ENCODE peak calls at places on chromosomes 5 and 9, in four cellular contexts. N is SK-N-SH, Z is K562, G is WTC11. K is an unnamed sample.

GRCh38 chr9:70079364-70080103 is 35.9 kb downstream of the MAMDC2 start:
- DNase-seq in N (no peak), Z (no peak), G (no peak), K (no peak)

GRCh38 chr5:50667079-50667652 is 729 bp downstream of the PARP8 start:
- DNase-seq in G (peak), Z (no peak), N (peak), K (no peak)

GRCh38 chr5:82881571-82882200 is 195.5 kb downstream of the TMEM167A start:
- DNase-seq in Z (no peak), G (no peak), N (no peak), K (no peak)

GRCh38 chr5:159021360-159022177 is 78.1 kb downstream of the EBF1 start:
- DNase-seq in G (no peak), Z (no peak), N (peak), K (no peak)

GRCh38 chr5:113989278-113989912 is 372.5 kb upstream of the KCNN2 start:
- DNase-seq in N (no peak), G (no peak), Z (no peak), K (no peak)

GRCh38 chr5:43123887-43124286 is 3.2 kb downstream of the ZNF131 start:
- DNase-seq in G (no peak), N (no peak), Z (no peak), K (no peak)

GRCh38 chr5:78102498-78102897 is 192.0 kb downstream of the AP3B1 start:
- DNase-seq in Z (no peak), G (no peak), N (no peak), K (no peak)

GRCh38 chr9:137435381-137435891 is 5.7 kb downstream of the ENTPD8 start:
- DNase-seq in Z (no peak), G (no peak), N (no peak), K (no peak)

GRCh38 chr5:112329429-112330090 is 89.5 kb downstream of the EPB41L4A start:
- DNase-seq in Z (no peak), G (no peak), N (peak), K (no peak)

GRCh38 chr5:64347308-64347707 is 158.5 kb upstream of the RGS7BP start:
- DNase-seq in Z (no peak), N (no peak), G (no peak), K (no peak)

GRCh38 chr5:97365173-97365845 is 182.3 kb upstream of the RIOK2 start:
- DNase-seq in G (no peak), N (no peak), Z (no peak), K (no peak)

GRCh38 chr9:33740075-33740474 is 55.3 kb upstream of the PRSS3 start:
- DNase-seq in G (no peak), N (no peak), Z (no peak), K (no peak)
- TF ChIP-seq FOXJ3 in G (no peak), N (no peak), Z (no peak), K (no peak)

GRCh38 chr5:37198066-37198465 is 51.1 kb downstream of the CPLANE1 start:
- DNase-seq in G (no peak), N (no peak), Z (no peak), K (no peak)
- TF ChIP-seq FOXJ3 in G (no peak), N (no peak), Z (no peak), K (no peak)

DNA sequence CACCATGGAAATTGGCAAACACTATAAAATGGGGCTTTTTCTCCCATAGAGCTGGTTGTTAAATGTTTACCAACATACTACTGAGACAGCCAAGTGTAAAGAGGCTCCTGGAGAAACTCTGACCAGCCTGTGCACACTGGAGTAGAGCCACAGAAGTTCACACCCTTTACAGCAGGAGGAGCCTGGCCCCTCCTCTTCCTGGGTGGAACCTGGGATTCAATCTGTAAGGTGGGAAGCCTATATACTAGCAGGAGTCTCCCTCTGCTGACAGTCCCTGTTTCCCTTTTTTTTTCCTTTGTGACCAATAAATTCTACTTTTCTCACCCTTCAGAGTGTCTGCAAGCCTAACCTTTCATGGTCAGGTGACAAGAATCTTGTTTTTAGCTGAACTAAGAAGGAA is 10.4 kb upstream of the SLC30A5 start:
- DNase-seq in N (no peak), Z (peak), G (peak), K (peak)
- TF ChIP-seq FOXJ3 in N (no peak), Z (no peak), G (no peak), K (no peak)

DNA sequence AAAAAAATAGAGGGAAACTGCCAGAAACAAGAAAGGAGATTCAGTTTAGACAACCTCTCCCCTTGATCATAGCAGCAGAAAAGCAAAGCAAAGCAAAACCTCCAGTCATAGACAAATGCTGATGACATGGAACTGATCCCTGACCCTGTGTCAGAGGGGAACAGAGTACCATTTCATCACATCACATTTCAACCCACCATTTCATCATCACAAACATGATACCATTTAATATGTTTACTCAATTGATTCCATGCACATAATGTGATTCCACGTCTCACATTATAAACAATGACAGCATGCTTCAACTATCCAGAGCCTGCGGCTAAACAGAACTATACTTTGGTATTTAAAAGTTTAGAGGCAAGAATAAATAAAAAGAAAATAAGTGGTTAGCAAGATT is 28.7 kb upstream of the ACOT12 start:
- DNase-seq in Z (no peak), N (no peak), G (no peak), K (peak)
- TF ChIP-seq FOXJ3 in Z (no peak), N (no peak), G (no peak), K (no peak)

GRCh38 chr9:112486221-112487007 is at the start of gene KIAA1958:
- DNase-seq in Z (peak), N (peak), G (peak), K (peak)
- TF ChIP-seq FOXJ3 in Z (no peak), N (no peak), G (no peak), K (no peak)

GRCh38 chr9:73083519-73083918 is 68.1 kb upstream of the ANXA1 start:
- DNase-seq in G (no peak), N (no peak), Z (no peak), K (no peak)

GRCh38 chr9:73080110-73080683 is 71.5 kb upstream of the ANXA1 start:
- DNase-seq in G (peak), Z (no peak), N (no peak), K (no peak)

GRCh38 chr9:73079326-73079725 is 72.3 kb upstream of the ANXA1 start:
- DNase-seq in G (no peak), Z (no peak), N (no peak), K (peak)

GRCh38 chr9:73077625-73078030 is 74.0 kb upstream of the ANXA1 start:
- DNase-seq in Z (no peak), N (no peak), G (no peak), K (no peak)

DNA sequence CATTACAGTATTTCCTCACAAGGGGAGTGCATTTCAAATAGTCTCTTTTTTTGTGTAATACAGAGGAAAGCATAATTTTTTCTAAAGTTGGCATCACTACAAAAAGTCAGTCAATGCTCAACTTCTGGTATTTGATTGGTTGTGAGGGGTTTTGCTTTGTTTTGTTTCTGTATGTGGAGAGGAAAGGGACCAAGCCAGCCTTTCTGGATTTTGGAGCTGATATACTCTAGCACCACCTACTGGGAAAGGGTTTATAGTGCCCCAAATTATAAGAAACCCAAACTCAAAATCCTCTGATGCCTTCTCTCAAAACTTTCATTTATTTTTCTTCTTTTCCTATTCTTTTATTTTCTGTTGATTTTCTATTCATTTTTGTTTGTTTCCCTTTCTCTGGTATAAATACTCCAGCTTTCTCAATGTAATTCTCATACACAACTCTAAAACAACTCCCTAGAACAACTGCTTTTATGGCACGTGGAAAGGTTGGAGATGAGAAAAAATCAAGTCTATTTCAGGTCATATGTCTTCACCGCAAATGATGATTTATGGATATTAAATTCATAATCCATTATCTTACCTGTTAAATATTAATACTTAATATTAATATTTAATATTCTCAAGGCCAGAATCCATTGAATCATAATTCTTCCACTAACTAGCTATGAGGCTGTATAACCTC is 69.5 kb upstream of the ANXA1 start:
- DNase-seq in G (no peak), N (peak), Z (peak), K (peak)
- TF ChIP-seq FOXJ3 in G (no peak), N (no peak), Z (no peak), K (no peak)

GRCh38 chr5:59608745-59609144 is 284.8 kb downstream of the PDE4D start:
- DNase-seq in Z (no peak), N (no peak), G (no peak), K (no peak)
- TF ChIP-seq FOXJ3 in Z (no peak), N (no peak), G (no peak), K (no peak)

K was measured in HepG2.